ENCODE peak calls at places on chromosomes 12 and 14, in four cellular contexts. One of them, this sample, is unnamed.

GRCh38 chr12:89062996-89063395 is 289.3 kb downstream of the DUSP6 start:
- DNase-seq in HepG2: no peak
- DNase-seq in K562: no peak
- DNase-seq in SK-N-SH: no peak
- DNase-seq in this sample: no peak

GRCh38 chr14:59085207-59085739 is 103.2 kb upstream of the DAAM1 start:
- DNase-seq in SK-N-SH: no peak
- DNase-seq in K562: no peak
- DNase-seq in HepG2: no peak
- DNase-seq in this sample: no peak

GRCh38 chr14:99041820-99042174 is 230.2 kb downstream of the BCL11B start:
- DNase-seq in HepG2: no peak
- DNase-seq in SK-N-SH: no peak
- DNase-seq in K562: no peak
- DNase-seq in this sample: no peak

GRCh38 chr12:54017845-54018607 is 9.2 kb downstream of the HOXC8 start:
- DNase-seq in HepG2: no peak
- DNase-seq in SK-N-SH: peak; percentile 99
- DNase-seq in K562: peak; percentile 95
- DNase-seq in this sample: peak; percentile 79

GRCh38 chr14:98138666-98139065 is 1133.3 kb downstream of the BCL11B start:
- DNase-seq in HepG2: no peak
- DNase-seq in SK-N-SH: peak; percentile 17
- DNase-seq in K562: peak; percentile 9
- DNase-seq in this sample: no peak

GRCh38 chr12:120892265-120892664 is 11.9 kb downstream of the SPPL3 start:
- DNase-seq in HepG2: no peak
- DNase-seq in SK-N-SH: no peak
- DNase-seq in K562: peak; percentile 58
- DNase-seq in this sample: no peak

GRCh38 chr14:55600784-55601561 is 21.0 kb downstream of the KTN1 start:
- DNase-seq in HepG2: no peak
- DNase-seq in K562: no peak
- DNase-seq in SK-N-SH: no peak
- DNase-seq in this sample: no peak

GRCh38 chr14:90235179-90235976 is 21.0 kb upstream of the PSMC1 start:
- DNase-seq in HepG2: peak; percentile 13
- DNase-seq in SK-N-SH: peak; percentile 80
- DNase-seq in K562: peak; percentile 66
- DNase-seq in this sample: no peak

GRCh38 chr14:92844220-92844619 is 50.1 kb downstream of the GOLGA5 start:
- DNase-seq in K562: no peak
- DNase-seq in SK-N-SH: no peak
- DNase-seq in HepG2: no peak
- DNase-seq in this sample: peak; percentile 47

GRCh38 chr12:43824207-43824775 is 11.6 kb upstream of the TMEM117 start:
- DNase-seq in SK-N-SH: no peak
- DNase-seq in HepG2: no peak
- DNase-seq in K562: no peak
- DNase-seq in this sample: no peak

GRCh38 chr14:67704484-67705089 is 2.9 kb downstream of the RDH12 start:
- DNase-seq in HepG2: peak; percentile 54
- DNase-seq in K562: peak; percentile 71
- DNase-seq in SK-N-SH: peak; percentile 59
- DNase-seq in this sample: peak; percentile 45

GRCh38 chr12:9049520-9050133 is 60.3 kb downstream of the KLRG1 start:
- DNase-seq in HepG2: peak; percentile 46
- DNase-seq in K562: peak; percentile 58
- DNase-seq in SK-N-SH: peak; percentile 44
- DNase-seq in this sample: no peak

GRCh38 chr14:69282448-69282847 is 22.5 kb downstream of the GALNT16 start:
- DNase-seq in K562: no peak
- DNase-seq in SK-N-SH: no peak
- DNase-seq in HepG2: no peak
- DNase-seq in this sample: no peak

GRCh38 chr12:46958599-46959290 is 120.7 kb upstream of the PCED1B start:
- DNase-seq in HepG2: peak; percentile 47
- DNase-seq in K562: no peak
- DNase-seq in SK-N-SH: no peak
- DNase-seq in this sample: no peak

GRCh38 chr12:110311903-110312302 is 30.9 kb downstream of the ATP2A2 start:
- DNase-seq in K562: no peak
- DNase-seq in HepG2: no peak
- DNase-seq in SK-N-SH: no peak
- DNase-seq in this sample: no peak

GRCh38 chr14:89284368-89285058 is 132.5 kb downstream of the FOXN3 start:
- DNase-seq in K562: no peak
- DNase-seq in SK-N-SH: no peak
- DNase-seq in HepG2: no peak
- DNase-seq in this sample: no peak

GRCh38 chr14:101757839-101758211 is 3.7 kb upstream of the PPP2R5C start:
- DNase-seq in K562: no peak
- DNase-seq in HepG2: no peak
- DNase-seq in SK-N-SH: no peak
- DNase-seq in this sample: no peak

GRCh38 chr14:56422703-56423213 is 156.8 kb upstream of the TMEM260 start:
- DNase-seq in SK-N-SH: peak; percentile 28
- DNase-seq in HepG2: peak; percentile 21
- DNase-seq in K562: peak; percentile 11
- DNase-seq in this sample: no peak

GRCh38 chr14:101229666-101230065 is 326.1 kb upstream of the RTL1 start:
- DNase-seq in SK-N-SH: peak; percentile 76
- DNase-seq in K562: no peak
- DNase-seq in HepG2: no peak
- DNase-seq in this sample: no peak

GRCh38 chr12:12466157-12466556 is 96.5 kb downstream of the DUSP16 start:
- DNase-seq in HepG2: no peak
- DNase-seq in K562: no peak
- DNase-seq in SK-N-SH: no peak
- DNase-seq in this sample: no peak

GRCh38 chr12:57658890-57659289 is 25.9 kb upstream of the B4GALNT1 start:
- DNase-seq in SK-N-SH: no peak
- DNase-seq in K562: no peak
- DNase-seq in HepG2: no peak
- DNase-seq in this sample: no peak

GRCh38 chr12:3680919-3681594 is 71.9 kb downstream of the CRACR2A start:
- DNase-seq in K562: no peak
- DNase-seq in SK-N-SH: peak; percentile 51
- DNase-seq in HepG2: no peak
- DNase-seq in this sample: no peak

GRCh38 chr12:11892065-11892391 is 178.7 kb upstream of the BCL2L14 start:
- DNase-seq in K562: no peak
- DNase-seq in HepG2: peak; percentile 34
- DNase-seq in SK-N-SH: no peak
- DNase-seq in this sample: no peak

GRCh38 chr12:11981174-11981733 is 89.5 kb upstream of the BCL2L14 start:
- DNase-seq in HepG2: no peak
- DNase-seq in K562: no peak
- DNase-seq in SK-N-SH: no peak
- DNase-seq in this sample: peak; percentile 98

GRCh38 chr12:88432536-88433462 is 147.5 kb downstream of the KITLG start:
- DNase-seq in SK-N-SH: no peak
- DNase-seq in HepG2: no peak
- DNase-seq in K562: no peak
- DNase-seq in this sample: no peak

GRCh38 chr12:100795193-100796179 is 910 bp downstream of the ANO4 start:
- DNase-seq in HepG2: no peak
- DNase-seq in K562: no peak
- DNase-seq in SK-N-SH: no peak
- DNase-seq in this sample: no peak
- TF ChIP-seq NFIC in HepG2: no peak
- TF ChIP-seq NFIC in K562: no peak
- TF ChIP-seq NFIC in SK-N-SH: no peak
- TF ChIP-seq NFIC in this sample: no peak

DNA sequence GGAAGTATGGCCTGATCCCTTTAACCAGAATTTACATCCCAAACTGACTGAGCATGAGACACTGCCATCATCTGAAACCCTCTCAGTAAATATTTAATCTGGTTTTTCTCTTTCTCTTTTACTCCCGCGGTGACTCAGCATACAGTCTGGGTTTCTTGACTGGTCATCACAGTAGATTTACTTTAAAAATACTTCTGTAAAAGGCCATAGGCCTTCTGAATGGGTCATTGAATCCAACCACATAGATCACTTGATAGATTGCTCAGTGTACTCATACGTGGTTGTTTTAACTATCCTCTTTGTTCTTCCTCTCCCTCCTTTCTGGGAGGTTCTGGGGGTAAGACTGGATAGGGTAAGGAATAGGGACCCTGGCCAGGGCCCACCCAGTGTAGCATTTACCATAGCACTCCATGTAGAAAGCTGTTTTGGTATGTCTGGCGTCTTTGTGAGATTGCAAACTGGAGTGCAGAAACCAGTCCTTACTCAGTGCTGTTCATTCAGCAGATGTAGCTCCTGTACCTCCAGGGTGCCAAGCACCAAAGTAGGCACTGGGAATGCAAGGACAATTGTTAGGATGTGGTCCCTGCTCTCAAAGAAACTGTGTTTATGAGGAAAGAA is 165.7 kb downstream of the SRGAP1 start:
- DNase-seq in K562: no peak
- DNase-seq in SK-N-SH: no peak
- DNase-seq in HepG2: peak; percentile 74
- DNase-seq in this sample: no peak
- TF ChIP-seq NFIC in K562: no peak
- TF ChIP-seq NFIC in SK-N-SH: no peak
- TF ChIP-seq NFIC in HepG2: no peak
- TF ChIP-seq NFIC in this sample: no peak

GRCh38 chr14:77000340-77001235 is 27.9 kb downstream of the IRF2BPL start:
- DNase-seq in K562: no peak
- DNase-seq in SK-N-SH: peak; percentile 48
- DNase-seq in HepG2: no peak
- DNase-seq in this sample: no peak
- TF ChIP-seq NFIC in K562: no peak
- TF ChIP-seq NFIC in SK-N-SH: no peak
- TF ChIP-seq NFIC in HepG2: no peak
- TF ChIP-seq NFIC in this sample: no peak

GRCh38 chr12:49331360-49332222 is 5.4 kb downstream of the C1QL4 start:
- DNase-seq in K562: peak; percentile 75
- DNase-seq in HepG2: peak; percentile 53
- DNase-seq in SK-N-SH: peak; percentile 81
- DNase-seq in this sample: no peak
- TF ChIP-seq NFIC in K562: no peak
- TF ChIP-seq NFIC in HepG2: no peak
- TF ChIP-seq NFIC in SK-N-SH: no peak
- TF ChIP-seq NFIC in this sample: no peak

GRCh38 chr14:29528889-29529288 is 398.8 kb downstream of the PRKD1 start:
- DNase-seq in K562: no peak
- DNase-seq in HepG2: no peak
- DNase-seq in SK-N-SH: no peak
- DNase-seq in this sample: no peak
- TF ChIP-seq NFIC in K562: no peak
- TF ChIP-seq NFIC in HepG2: no peak
- TF ChIP-seq NFIC in SK-N-SH: no peak
- TF ChIP-seq NFIC in this sample: no peak

GRCh38 chr12:96828169-96828789 is 78.8 kb upstream of the NEDD1 start:
- DNase-seq in K562: peak; percentile 20
- DNase-seq in SK-N-SH: no peak
- DNase-seq in HepG2: no peak
- DNase-seq in this sample: no peak
- TF ChIP-seq NFIC in K562: no peak
- TF ChIP-seq NFIC in SK-N-SH: no peak
- TF ChIP-seq NFIC in HepG2: no peak
- TF ChIP-seq NFIC in this sample: no peak

DNA sequence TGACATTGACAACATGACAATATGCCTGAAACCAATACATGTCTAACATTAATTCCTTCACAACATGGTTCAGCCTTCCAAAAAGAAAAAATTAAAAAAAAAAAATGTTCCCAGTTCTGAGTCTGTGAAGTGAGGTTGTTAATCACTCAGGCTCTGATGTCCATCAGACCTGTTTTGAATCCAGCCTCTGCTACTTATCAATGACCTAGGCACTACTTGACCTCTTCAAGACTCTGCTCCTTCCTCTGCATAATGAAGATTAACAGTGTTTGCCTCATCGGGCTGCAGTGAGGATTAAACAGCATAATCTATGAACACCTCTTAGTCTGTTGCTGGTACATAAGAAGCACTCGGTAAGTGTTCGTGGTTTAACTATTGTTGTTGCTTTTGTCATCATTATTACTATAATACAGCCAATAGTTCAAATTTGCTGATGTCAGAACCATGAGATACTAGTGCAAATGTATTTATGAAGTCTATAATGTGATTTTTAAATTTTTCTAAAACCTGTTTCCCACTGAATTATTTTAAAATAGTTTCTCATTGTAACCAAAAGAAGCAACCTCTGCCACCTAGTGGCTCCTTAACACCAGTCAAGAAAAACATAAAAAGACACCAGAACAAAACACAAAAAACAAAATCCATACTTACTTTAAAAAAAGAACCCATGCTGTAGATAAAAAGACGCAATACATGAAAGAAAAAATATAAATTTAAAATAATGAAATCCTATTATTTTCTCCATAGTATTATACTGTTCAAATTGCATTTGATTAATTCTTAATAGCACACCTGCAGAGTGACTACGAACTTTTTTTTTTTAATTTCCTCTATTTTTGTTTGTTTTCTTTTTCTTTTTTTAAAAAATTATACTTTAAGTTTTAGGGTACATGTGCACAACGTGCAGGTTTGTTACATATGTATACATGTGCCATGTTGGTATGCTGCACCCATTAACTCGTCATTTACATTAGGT is 20.3 kb upstream of the TMX1 start:
- DNase-seq in SK-N-SH: no peak
- DNase-seq in HepG2: peak; percentile 7
- DNase-seq in K562: peak; percentile 22
- DNase-seq in this sample: no peak
- TF ChIP-seq NFIC in SK-N-SH: no peak
- TF ChIP-seq NFIC in HepG2: no peak
- TF ChIP-seq NFIC in K562: no peak
- TF ChIP-seq NFIC in this sample: no peak

GRCh38 chr12:93939641-93940040 is 208.7 kb upstream of the PLXNC1 start:
- DNase-seq in SK-N-SH: no peak
- DNase-seq in HepG2: no peak
- DNase-seq in K562: no peak
- DNase-seq in this sample: no peak
- TF ChIP-seq NFIC in SK-N-SH: no peak
- TF ChIP-seq NFIC in HepG2: no peak
- TF ChIP-seq NFIC in K562: no peak
- TF ChIP-seq NFIC in this sample: no peak